ENCODE peak calls at places on chromosomes 12 and 14, in four cellular contexts. X is IMR-90, Q is neuronal stem cell, P is heart left ventricle. T is an unnamed sample.

GRCh38 chr14:69693145-69693544 is 73.8 kb upstream of the SRSF5 start:
- DNase-seq in X (no peak), Q (no peak), P (no peak), T (no peak)

GRCh38 chr12:101859664-101860607 is 17.4 kb upstream of the DRAM1 start:
- DNase-seq in X (peak; percentile 76), Q (no peak), P (no peak), T (no peak)

GRCh38 chr14:101122855-101123129 is 219.3 kb upstream of the RTL1 start:
- DNase-seq in Q (no peak), X (no peak), P (no peak), T (no peak)

GRCh38 chr14:45679852-45680251 is 426.9 kb upstream of the MIS18BP1 start:
- DNase-seq in Q (no peak), P (no peak), X (peak; percentile 69), T (no peak)

GRCh38 chr12:54437697-54438096 is 18.6 kb upstream of the ITGA5 start:
- DNase-seq in X (no peak), P (no peak), Q (no peak), T (no peak)

GRCh38 chr12:27513155-27513824 is 10.7 kb upstream of the PPFIBP1 start:
- DNase-seq in P (no peak), X (no peak), Q (no peak), T (no peak)

GRCh38 chr14:99066378-99066777 is 205.6 kb downstream of the BCL11B start:
- DNase-seq in Q (no peak), X (no peak), P (no peak), T (no peak)

GRCh38 chr12:113758165-113758924 is 207.8 kb downstream of the RBM19 start:
- DNase-seq in Q (no peak), X (no peak), P (no peak), T (no peak)

GRCh38 chr12:132284618-132285310 is 44.6 kb downstream of the GALNT9 start:
- DNase-seq in Q (no peak), P (no peak), X (no peak), T (no peak)

GRCh38 chr12:65968889-65969509 is 144.7 kb downstream of the HMGA2 start:
- DNase-seq in P (no peak), Q (no peak), X (no peak), T (no peak)

GRCh38 chr14:43141636-43142191 is 1365.4 kb downstream of the FSCB start:
- DNase-seq in P (no peak), X (no peak), Q (no peak), T (no peak)

GRCh38 chr14:77375973-77376372 is 921 bp downstream of the TMED8 start:
- DNase-seq in P (no peak), X (no peak), Q (no peak), T (no peak)

GRCh38 chr12:99553461-99553860 is 94.1 kb upstream of the GARIN6 start:
- DNase-seq in X (no peak), Q (no peak), P (no peak), T (no peak)

GRCh38 chr12:46915082-46915481 is 89.3 kb upstream of the SLC38A4 start:
- DNase-seq in Q (no peak), X (peak; percentile 90), P (no peak), T (no peak)

GRCh38 chr12:121452356-121453021 is 52.6 kb downstream of the RNF34 start:
- DNase-seq in P (no peak), X (no peak), Q (no peak), T (peak; percentile 75)

GRCh38 chr12:115464008-115464672 is 780.2 kb upstream of the TBX3 start:
- DNase-seq in X (no peak), Q (no peak), P (no peak), T (no peak)

GRCh38 chr12:56010112-56010570 is 10.7 kb upstream of the IKZF4 start:
- DNase-seq in X (no peak), Q (no peak), P (no peak), T (no peak)

GRCh38 chr12:56007892-56008471 is 10.9 kb downstream of the SUOX start:
- DNase-seq in X (no peak), P (no peak), Q (no peak), T (no peak)

GRCh38 chr12:56007148-56007891 is 10.2 kb downstream of the SUOX start:
- DNase-seq in P (peak; percentile 89), Q (peak; percentile 87), X (peak; percentile 80), T (peak; percentile 94)

GRCh38 chr12:56001446-56002100 is 4.5 kb downstream of the SUOX start:
- DNase-seq in X (no peak), P (no peak), Q (no peak), T (no peak)

GRCh38 chr12:56004211-56004610 is 7.1 kb downstream of the SUOX start:
- DNase-seq in Q (no peak), P (no peak), X (no peak), T (no peak)
- H3K27ac ChIP-seq in Q (no peak overlapping the region), P (no peak overlapping the region), X (no peak overlapping the region), T (no peak overlapping the region)

GRCh38 chr14:51004801-51005526 is 60.7 kb upstream of the PYGL start:
- DNase-seq in X (peak; percentile 51), P (no peak), Q (no peak), T (no peak)
- H3K4me1 ChIP-seq in X (peaks cover 7% of the 10 kb centered on the region), P (peaks cover 15% of the 10 kb centered on the region), Q (peaks cover 27% of the 10 kb centered on the region), T (peaks cover 13% of the 10 kb centered on the region)

GRCh38 chr12:2075558-2076195 is 22.9 kb downstream of the CACNA1C start:
- DNase-seq in Q (no peak), P (peak; percentile 78), X (no peak), T (no peak)
- H3K27ac ChIP-seq in Q (no peak overlapping the region), P (peak overlapping the region; percentile 91), X (peak overlapping the region; percentile 28), T (peak overlapping the region; percentile 32)

GRCh38 chr14:95138876-95139275 is 18.5 kb downstream of the DICER1 start:
- DNase-seq in P (no peak), Q (no peak), X (peak; percentile 18), T (no peak)
- H3K4me1 ChIP-seq in P (peaks cover 82% of the 10 kb centered on the region), Q (peaks cover 21% of the 10 kb centered on the region), X (peaks cover 15% of the 10 kb centered on the region), T (peaks cover 55% of the 10 kb centered on the region)